ENCODE peak calls at places on chromosomes 16 and 17, in four cellular contexts. One of them, this sample, is unnamed.

GRCh38 chr16:86824751-86825310 is 246.5 kb downstream of the FOXL1 start:
- DNase-seq in CD4-positive, alpha-beta memory T cell: no peak
- DNase-seq in CD8-positive, alpha-beta memory T cell: no peak
- DNase-seq in vagina: no peak
- DNase-seq in this sample: no peak

GRCh38 chr16:87764600-87765472 is 950 bp downstream of the KLHDC4 start:
- DNase-seq in vagina: no peak
- DNase-seq in CD4-positive, alpha-beta memory T cell: peak
- DNase-seq in CD8-positive, alpha-beta memory T cell: peak
- DNase-seq in this sample: peak

GRCh38 chr17:16298140-16298662 is 55.1 kb downstream of the CENPV start:
- DNase-seq in CD4-positive, alpha-beta memory T cell: no peak
- DNase-seq in CD8-positive, alpha-beta memory T cell: no peak
- DNase-seq in vagina: no peak
- DNase-seq in this sample: no peak

GRCh38 chr16:19173649-19174383 is 5.8 kb downstream of the SYT17 start:
- DNase-seq in vagina: no peak
- DNase-seq in CD8-positive, alpha-beta memory T cell: no peak
- DNase-seq in CD4-positive, alpha-beta memory T cell: no peak
- DNase-seq in this sample: no peak

GRCh38 chr17:82942166-82943130 is 102.6 kb upstream of the ZNF750 start:
- DNase-seq in CD8-positive, alpha-beta memory T cell: no peak
- DNase-seq in CD4-positive, alpha-beta memory T cell: no peak
- DNase-seq in vagina: no peak
- DNase-seq in this sample: no peak

GRCh38 chr17:418421-418751 is 65.8 kb upstream of the RPH3AL start:
- DNase-seq in CD4-positive, alpha-beta memory T cell: peak
- DNase-seq in CD8-positive, alpha-beta memory T cell: peak
- DNase-seq in vagina: no peak
- DNase-seq in this sample: no peak

GRCh38 chr16:53817117-53817516 is 113.2 kb downstream of the FTO start:
- DNase-seq in CD8-positive, alpha-beta memory T cell: no peak
- DNase-seq in vagina: no peak
- DNase-seq in CD4-positive, alpha-beta memory T cell: no peak
- DNase-seq in this sample: no peak

GRCh38 chr16:20774703-20775362 is 11.0 kb downstream of the ACSM3 start:
- DNase-seq in CD4-positive, alpha-beta memory T cell: peak
- DNase-seq in CD8-positive, alpha-beta memory T cell: peak
- DNase-seq in vagina: no peak
- DNase-seq in this sample: no peak

GRCh38 chr17:9470171-9470570 is 105.4 kb downstream of the STX8 start:
- DNase-seq in CD4-positive, alpha-beta memory T cell: peak
- DNase-seq in vagina: no peak
- DNase-seq in CD8-positive, alpha-beta memory T cell: peak
- DNase-seq in this sample: peak
- H3K4me3 ChIP-seq in CD4-positive, alpha-beta memory T cell: peak
- H3K4me3 ChIP-seq in vagina: no peak
- H3K4me3 ChIP-seq in CD8-positive, alpha-beta memory T cell: no peak
- H3K4me3 ChIP-seq in this sample: peak

GRCh38 chr17:59357929-59358328 is 26.5 kb downstream of the YPEL2 start:
- DNase-seq in CD4-positive, alpha-beta memory T cell: no peak
- DNase-seq in CD8-positive, alpha-beta memory T cell: no peak
- DNase-seq in vagina: no peak
- DNase-seq in this sample: no peak

GRCh38 chr17:59355695-59356323 is 24.4 kb downstream of the YPEL2 start:
- DNase-seq in vagina: no peak
- DNase-seq in CD8-positive, alpha-beta memory T cell: no peak
- DNase-seq in CD4-positive, alpha-beta memory T cell: no peak
- DNase-seq in this sample: no peak

GRCh38 chr17:59355030-59355694 is 23.7 kb downstream of the YPEL2 start:
- DNase-seq in vagina: no peak
- DNase-seq in CD8-positive, alpha-beta memory T cell: no peak
- DNase-seq in CD4-positive, alpha-beta memory T cell: no peak
- DNase-seq in this sample: no peak

GRCh38 chr17:59357219-59357699 is 25.8 kb downstream of the YPEL2 start:
- DNase-seq in CD4-positive, alpha-beta memory T cell: no peak
- DNase-seq in vagina: no peak
- DNase-seq in CD8-positive, alpha-beta memory T cell: no peak
- DNase-seq in this sample: no peak

GRCh38 chr17:59356543-59357218 is 25.2 kb downstream of the YPEL2 start:
- DNase-seq in CD8-positive, alpha-beta memory T cell: no peak
- DNase-seq in CD4-positive, alpha-beta memory T cell: no peak
- DNase-seq in vagina: no peak
- DNase-seq in this sample: no peak
- H3K27ac ChIP-seq in CD8-positive, alpha-beta memory T cell: no peak
- H3K27ac ChIP-seq in CD4-positive, alpha-beta memory T cell: no peak
- H3K27ac ChIP-seq in vagina: no peak
- H3K27ac ChIP-seq in this sample: peak

GRCh38 chr16:82524939-82525338 is 101.8 kb upstream of the CDH13 start:
- DNase-seq in CD8-positive, alpha-beta memory T cell: no peak
- DNase-seq in CD4-positive, alpha-beta memory T cell: no peak
- DNase-seq in vagina: no peak
- DNase-seq in this sample: no peak

DNA sequence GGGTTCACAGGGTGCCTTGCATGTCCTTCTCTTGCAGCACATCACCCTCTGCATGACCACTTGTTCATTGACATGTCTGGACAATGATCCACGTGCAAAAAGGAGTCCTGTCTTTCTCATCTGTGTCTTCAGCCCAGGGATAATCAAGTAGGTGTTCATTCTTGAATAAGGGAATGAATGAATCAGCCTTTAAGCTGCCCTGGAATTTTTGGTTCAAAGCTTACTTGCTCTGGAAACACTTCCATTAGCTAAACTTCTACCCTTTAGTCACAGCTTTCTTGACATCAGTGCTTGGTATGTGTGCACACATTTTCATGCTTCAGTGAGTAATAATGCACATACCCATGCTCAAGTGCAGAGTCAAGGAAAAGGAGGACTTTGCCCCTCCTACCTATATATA is 103.0 kb upstream of the CDH13 start:
- DNase-seq in CD8-positive, alpha-beta memory T cell: no peak
- DNase-seq in vagina: no peak
- DNase-seq in CD4-positive, alpha-beta memory T cell: no peak
- DNase-seq in this sample: no peak
- H3K4me3 ChIP-seq in CD8-positive, alpha-beta memory T cell: no peak
- H3K4me3 ChIP-seq in vagina: no peak
- H3K4me3 ChIP-seq in CD4-positive, alpha-beta memory T cell: no peak
- H3K4me3 ChIP-seq in this sample: no peak

DNA sequence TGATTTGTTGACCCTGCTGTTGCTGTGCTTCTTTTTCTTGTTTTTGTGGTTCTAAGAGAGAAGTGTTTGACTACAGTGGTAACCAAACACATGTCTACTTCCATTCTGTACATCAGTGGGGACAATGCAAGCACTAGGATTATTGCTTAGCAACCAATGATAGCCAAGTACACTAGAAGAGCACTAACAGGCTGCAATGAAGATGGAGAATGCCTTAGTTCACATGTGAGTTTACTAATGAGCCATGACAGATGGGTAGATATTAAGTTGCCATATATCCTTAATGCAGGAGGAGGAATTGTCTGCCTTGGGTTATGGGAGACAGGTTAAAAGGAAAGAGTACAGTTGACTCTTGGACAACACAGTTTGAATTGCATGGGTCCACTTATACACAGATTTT is 8.3 kb downstream of the EFCAB5 start:
- DNase-seq in CD8-positive, alpha-beta memory T cell: no peak
- DNase-seq in vagina: no peak
- DNase-seq in CD4-positive, alpha-beta memory T cell: no peak
- DNase-seq in this sample: no peak
- H3K27ac ChIP-seq in CD8-positive, alpha-beta memory T cell: no peak
- H3K27ac ChIP-seq in vagina: no peak
- H3K27ac ChIP-seq in CD4-positive, alpha-beta memory T cell: no peak
- H3K27ac ChIP-seq in this sample: no peak

DNA sequence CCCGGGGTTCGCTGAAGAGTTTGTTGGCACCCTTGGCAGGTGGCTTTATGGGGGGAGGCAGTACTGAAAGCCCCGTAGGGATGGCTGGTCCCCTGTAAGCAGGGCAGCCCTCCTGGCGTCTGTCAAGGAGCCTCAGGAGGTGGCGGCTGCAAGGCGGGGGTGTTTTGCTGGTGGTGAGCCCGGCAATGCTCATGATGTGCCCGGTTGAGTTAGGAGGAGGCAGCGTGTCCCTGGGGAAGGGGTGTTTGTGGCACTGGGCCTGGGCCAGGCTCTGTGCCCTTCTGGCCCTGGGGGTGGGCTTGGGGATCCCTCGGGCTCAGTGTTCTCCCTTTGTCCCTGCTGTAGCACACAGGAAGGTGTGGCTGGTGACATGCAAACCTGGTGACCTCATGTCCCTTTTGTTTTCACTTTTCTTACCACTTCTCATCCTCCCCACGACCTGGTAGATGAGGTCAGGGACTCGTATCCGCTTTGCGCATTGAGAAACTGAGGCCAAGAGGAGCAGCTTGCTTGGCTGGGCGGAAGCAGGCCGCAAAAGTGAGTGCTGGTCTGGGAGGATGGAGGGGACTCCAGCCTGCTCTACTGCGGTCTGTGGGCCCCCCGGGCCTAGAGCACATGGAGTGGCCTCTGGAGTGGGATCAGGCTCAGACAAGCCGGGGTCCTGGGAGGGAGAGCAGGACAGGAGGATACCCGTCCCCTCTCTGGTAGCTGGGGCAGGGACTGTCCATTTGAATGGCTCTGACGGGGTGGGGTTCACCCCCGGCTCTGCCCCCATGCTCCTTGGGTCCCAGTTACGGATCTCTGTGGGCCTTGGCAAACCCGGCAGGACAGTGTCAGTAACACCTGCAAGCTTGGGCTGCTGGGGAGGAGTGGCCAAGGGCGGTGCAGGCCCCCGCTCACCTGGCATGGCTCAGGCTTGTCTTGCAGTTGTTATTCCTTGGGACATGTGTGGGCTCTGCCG is 2.2 kb downstream of the SNN start:
- DNase-seq in CD8-positive, alpha-beta memory T cell: peak
- DNase-seq in vagina: no peak
- DNase-seq in CD4-positive, alpha-beta memory T cell: peak
- DNase-seq in this sample: peak
- H3K4me3 ChIP-seq in CD8-positive, alpha-beta memory T cell: peak
- H3K4me3 ChIP-seq in vagina: peak
- H3K4me3 ChIP-seq in CD4-positive, alpha-beta memory T cell: peak
- H3K4me3 ChIP-seq in this sample: peak

DNA sequence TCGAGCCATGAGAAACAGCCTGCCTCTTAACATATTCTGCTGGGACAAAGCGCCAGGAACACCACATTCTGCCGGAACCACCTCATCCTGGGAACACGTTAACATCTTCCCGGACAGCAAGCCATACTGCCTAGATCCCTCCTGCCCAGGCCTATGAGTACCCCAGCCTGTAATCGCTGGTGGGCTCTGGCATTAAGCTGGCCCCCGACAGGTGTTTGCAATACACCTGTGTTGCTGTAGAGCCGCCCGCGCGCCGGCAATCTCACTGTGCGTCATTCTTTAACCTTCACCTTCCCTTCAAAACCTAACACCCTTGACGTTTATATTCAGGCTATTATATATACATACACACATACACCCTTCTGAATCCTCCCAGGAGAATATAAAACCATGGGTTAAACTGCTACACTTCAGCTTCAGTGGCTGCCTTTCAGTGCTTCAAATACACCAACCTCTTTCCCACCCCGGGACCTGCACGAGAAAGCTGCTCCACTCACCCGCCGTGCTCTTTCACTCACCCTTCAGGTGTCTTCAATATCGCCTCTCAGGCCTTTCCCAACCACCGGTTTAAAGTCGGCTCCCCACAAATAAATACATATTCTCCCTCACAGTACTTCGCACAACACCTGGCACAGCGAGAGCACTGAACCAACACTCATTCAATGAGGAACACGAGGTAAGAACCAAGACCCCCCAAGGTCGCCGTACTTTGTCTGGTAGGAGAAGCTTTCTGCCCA is 1.0 kb upstream of the ENDOV start:
- DNase-seq in CD4-positive, alpha-beta memory T cell: no peak
- DNase-seq in CD8-positive, alpha-beta memory T cell: no peak
- DNase-seq in vagina: no peak
- DNase-seq in this sample: no peak
- H3K27ac ChIP-seq in CD4-positive, alpha-beta memory T cell: peak
- H3K27ac ChIP-seq in CD8-positive, alpha-beta memory T cell: peak
- H3K27ac ChIP-seq in vagina: no peak
- H3K27ac ChIP-seq in this sample: no peak

DNA sequence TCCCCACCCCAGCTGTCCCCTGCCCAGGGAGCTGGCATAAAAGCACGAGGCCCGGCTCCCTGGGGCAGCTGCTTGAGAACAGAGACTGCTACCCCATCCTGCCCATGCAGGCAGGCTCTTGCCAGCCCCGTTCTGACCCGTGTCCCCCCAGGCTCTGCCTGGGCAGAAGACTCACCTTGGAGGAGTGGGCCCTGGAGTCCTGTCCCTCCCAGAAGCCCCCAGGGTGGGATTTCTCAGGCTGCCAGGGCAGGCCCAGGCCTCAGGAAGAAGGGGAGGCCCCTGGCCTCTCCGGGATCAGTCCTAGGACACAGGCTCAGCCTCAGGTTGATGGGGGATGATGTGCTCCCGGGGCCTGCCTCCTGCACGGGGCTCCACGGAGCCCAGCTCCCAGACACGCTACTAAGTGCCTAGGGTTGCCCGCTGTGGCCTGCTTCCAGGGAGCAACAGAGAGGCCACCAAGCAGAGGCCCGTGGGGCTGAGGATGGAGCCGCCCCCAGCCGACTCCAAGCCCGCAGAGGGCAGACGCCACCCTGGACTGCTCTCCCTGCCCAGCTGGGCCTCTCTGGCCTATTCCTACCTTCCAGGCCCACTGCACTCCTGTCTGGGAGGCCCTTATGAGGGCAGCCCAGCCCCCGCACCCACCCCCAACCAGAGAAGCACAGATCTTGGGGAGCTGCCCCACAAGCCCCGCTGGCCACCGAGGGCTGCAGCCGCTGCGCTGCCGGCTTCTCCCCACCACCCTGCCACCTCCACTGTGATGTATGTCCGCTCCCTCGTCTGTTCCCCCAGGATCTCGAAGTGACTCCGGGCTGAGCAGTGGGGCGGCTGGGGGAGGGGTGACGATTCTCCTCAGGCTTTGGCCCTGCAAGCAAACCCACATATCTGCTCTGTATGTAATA is 1.7 kb downstream of the NME3 start:
- DNase-seq in CD4-positive, alpha-beta memory T cell: no peak
- DNase-seq in vagina: no peak
- DNase-seq in CD8-positive, alpha-beta memory T cell: no peak
- DNase-seq in this sample: no peak
- H3K4me3 ChIP-seq in CD4-positive, alpha-beta memory T cell: no peak
- H3K4me3 ChIP-seq in vagina: no peak
- H3K4me3 ChIP-seq in CD8-positive, alpha-beta memory T cell: no peak
- H3K4me3 ChIP-seq in this sample: no peak

GRCh38 chr16:78731785-78732184 is 632.3 kb downstream of the WWOX start:
- DNase-seq in CD4-positive, alpha-beta memory T cell: no peak
- DNase-seq in vagina: no peak
- DNase-seq in CD8-positive, alpha-beta memory T cell: no peak
- DNase-seq in this sample: no peak
- H3K27ac ChIP-seq in CD4-positive, alpha-beta memory T cell: no peak
- H3K27ac ChIP-seq in vagina: no peak
- H3K27ac ChIP-seq in CD8-positive, alpha-beta memory T cell: no peak
- H3K27ac ChIP-seq in this sample: no peak

This sample was measured in CD4-positive, CD25-positive, alpha-beta regulatory T cell.